ENCODE peak calls at places on chromosome 9, in four cellular contexts. G, T, O and R are unnamed samples.
A peak's percentile ranks its signal among the peaks of the same experiment; 100 is the strongest.

GRCh38 chr9:95101326-95101725 is 216.2 kb downstream of the FANCC start:
- DNase-seq in G (no peak), O (no peak), T (no peak), R (no peak)

GRCh38 chr9:26746357-26747072 is 146.1 kb downstream of the CAAP1 start:
- DNase-seq in O (peak; percentile 61), T (no peak), G (peak; percentile 21), R (no peak)

GRCh38 chr9:4927043-4927471 is 58.0 kb upstream of the JAK2 start:
- DNase-seq in O (no peak), T (no peak), G (no peak), R (no peak)

GRCh38 chr9:6715755-6716643 is 41.8 kb upstream of the KDM4C start:
- DNase-seq in G (peak; percentile 78), O (no peak), T (peak; percentile 80), R (no peak)

GRCh38 chr9:128494108-128494742 is 10.3 kb upstream of the GLE1 start:
- DNase-seq in O (no peak), T (peak; percentile 42), G (peak; percentile 56), R (no peak)

GRCh38 chr9:110058304-110058953 is 149.5 kb downstream of the C9orf152 start:
- DNase-seq in O (peak; percentile 75), G (peak; percentile 53), T (peak; percentile 50), R (peak; percentile 67)

GRCh38 chr9:2493106-2493505 is 128.5 kb upstream of the VLDLR start:
- DNase-seq in T (no peak), G (no peak), O (no peak), R (no peak)

GRCh38 chr9:99660191-99660636 is 161.5 kb upstream of the NR4A3 start:
- DNase-seq in O (no peak), T (no peak), G (peak; percentile 22), R (no peak)

GRCh38 chr9:133188843-133189180 is 20.2 kb downstream of the OBP2B start:
- DNase-seq in O (no peak), G (no peak), T (no peak), R (peak; percentile 67)

GRCh38 chr9:137371966-137372651 is 50.9 kb downstream of the EXD3 start:
- DNase-seq in O (no peak), T (no peak), G (peak; percentile 14), R (no peak)

GRCh38 chr9:120386390-120387131 is 193.4 kb downstream of the CDK5RAP2 start:
- DNase-seq in O (no peak), T (peak; percentile 32), G (peak; percentile 19), R (no peak)

GRCh38 chr9:86185872-86186271 is 73.6 kb downstream of the C9orf153 start:
- DNase-seq in O (no peak), T (no peak), G (no peak), R (no peak)

GRCh38 chr9:115127191-115127817 is 9.3 kb upstream of the TNC start:
- DNase-seq in T (no peak), G (no peak), O (no peak), R (no peak)

GRCh38 chr9:83935276-83935890 is 14.2 kb upstream of the KIF27 start:
- DNase-seq in G (no peak), O (no peak), T (peak; percentile 36), R (no peak)

GRCh38 chr9:133782157-133783130 is 44.3 kb upstream of the SARDH start:
- DNase-seq in T (peak; percentile 80), G (peak; percentile 63), O (peak; percentile 52), R (no peak)

GRCh38 chr9:107587175-107587963 is 97.8 kb upstream of the KLF4 start:
- DNase-seq in T (peak; percentile 91), G (peak; percentile 70), O (no peak), R (no peak)

GRCh38 chr9:4380406-4380805 is 80.5 kb upstream of the GLIS3 start:
- DNase-seq in O (no peak), G (no peak), T (no peak), R (no peak)

GRCh38 chr9:79559501-79560181 is 12.1 kb upstream of the TLE4 start:
- DNase-seq in T (no peak), O (no peak), G (no peak), R (no peak)

GRCh38 chr9:126508171-126508591 is 105.5 kb upstream of the LMX1B start:
- DNase-seq in O (no peak), G (no peak), T (no peak), R (no peak)

GRCh38 chr9:34611811-34612787 is at the start of gene RPP25L:
- DNase-seq in O (no peak), G (peak; percentile 92), T (peak; percentile 91), R (no peak)

GRCh38 chr9:129570450-129571297 is 50.2 kb downstream of the C9orf50 start:
- DNase-seq in T (peak; percentile 71), O (no peak), G (peak; percentile 60), R (no peak)

GRCh38 chr9:82133973-82134372 is 145.4 kb downstream of the SPATA31D1 start:
- DNase-seq in O (no peak), T (no peak), G (no peak), R (no peak)

GRCh38 chr9:96626912-96627311 is 7.3 kb upstream of the CDC14B start:
- DNase-seq in T (no peak), G (no peak), O (no peak), R (no peak)

GRCh38 chr9:19375536-19375935 is 4.5 kb downstream of the RPS6 start:
- DNase-seq in O (no peak), T (no peak), G (no peak), R (no peak)

GRCh38 chr9:97903168-97903567 is 19.1 kb downstream of the TRMO start:
- DNase-seq in G (no peak), T (no peak), O (no peak), R (no peak)

GRCh38 chr9:96398582-96399334 is 15.2 kb upstream of the SLC35D2 start:
- DNase-seq in G (no peak), T (peak; percentile 21), O (no peak), R (no peak)

GRCh38 chr9:88706193-88707112 is 171.5 kb downstream of the NXNL2 start:
- DNase-seq in O (no peak), T (no peak), G (peak; percentile 30), R (no peak)

GRCh38 chr9:121809356-121810050 is 158.1 kb downstream of the DAB2IP start:
- DNase-seq in G (no peak), O (no peak), T (no peak), R (no peak)

GRCh38 chr9:97761066-97761598 is 64.0 kb upstream of the XPA start:
- DNase-seq in T (no peak), G (no peak), O (no peak), R (no peak)

GRCh38 chr9:120668399-120668798 is 45.9 kb downstream of the MEGF9 start:
- DNase-seq in O (no peak), G (no peak), T (no peak), R (no peak)

GRCh38 chr9:115022760-115023434 is 92.5 kb upstream of the TNFSF8 start:
- DNase-seq in G (no peak), T (no peak), O (no peak), R (no peak)

GRCh38 chr9:4886698-4887097 is 94.0 kb downstream of the RCL1 start:
- DNase-seq in O (no peak), G (peak; percentile 33), T (no peak), R (no peak)

GRCh38 chr9:135644631-135645218 is 5.4 kb upstream of the GLT6D1 start:
- DNase-seq in G (no peak), O (no peak), T (no peak), R (no peak)
- H3K9me3 ChIP-seq in G (peaks cover 36% of the 10 kb centered on the region), O (peaks cover 8% of the 10 kb centered on the region), T (peaks cover 63% of the 10 kb centered on the region), R (peaks cover 2% of the 10 kb centered on the region)

GRCh38 chr9:35681341-35682002 is 7.7 kb downstream of the CA9 start:
- DNase-seq in O (no peak), T (no peak), G (no peak), R (no peak)

GRCh38 chr9:35680331-35681105 is 6.8 kb downstream of the CA9 start:
- DNase-seq in T (peak; percentile 78), G (no peak), O (no peak), R (no peak)

GRCh38 chr9:35679091-35679490 is 5.4 kb downstream of the CA9 start:
- DNase-seq in T (no peak), O (no peak), G (no peak), R (no peak)

GRCh38 chr9:35682083-35682482 is 7.6 kb downstream of the TPM2 start:
- DNase-seq in O (no peak), G (no peak), T (no peak), R (no peak)

DNA sequence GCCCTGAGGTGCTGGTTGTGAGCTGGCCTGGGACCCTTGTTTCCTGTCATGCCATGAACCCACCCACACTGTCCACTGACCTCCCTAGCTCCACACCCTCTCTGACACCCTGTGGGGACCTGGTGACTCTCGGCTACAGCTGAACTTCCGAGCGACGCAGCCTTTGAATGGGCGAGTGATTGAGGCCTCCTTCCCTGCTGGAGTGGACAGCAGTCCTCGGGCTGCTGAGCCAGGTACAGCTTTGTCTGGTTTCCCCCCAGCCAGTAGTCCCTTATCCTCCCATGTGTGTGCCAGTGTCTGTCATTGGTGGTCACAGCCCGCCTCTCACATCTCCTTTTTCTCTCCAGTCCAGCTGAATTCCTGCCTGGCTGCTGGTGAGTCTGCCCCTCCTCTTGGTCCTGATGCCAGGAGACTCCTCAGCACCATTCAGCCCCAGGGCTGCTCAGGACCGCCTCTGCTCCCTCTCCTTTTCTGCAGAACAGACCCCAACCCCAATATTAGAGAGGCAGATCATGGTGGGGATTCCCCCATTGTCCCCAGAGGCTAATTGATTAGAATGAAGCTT is 6.1 kb downstream of the CA9 start:
- DNase-seq in O (no peak), G (no peak), T (no peak), R (no peak)
- H3K36me3 ChIP-seq in O (peaks cover 25% of the 10 kb centered on the region), G (no peaks in the 10 kb centered on the region), T (peaks cover 49% of the 10 kb centered on the region), R (peaks cover 5% of the 10 kb centered on the region)

GRCh38 chr9:101398335-101398929 is at the start of the genes MRPL50 and ZNF189:
- DNase-seq in T (peak; percentile 98), G (peak; percentile 100), O (peak; percentile 92), R (peak; percentile 100)

GRCh38 chr9:101398930-101399640 is 434 bp downstream of the ZNF189 start:
- DNase-seq in T (peak; percentile 31), G (no peak), O (no peak), R (no peak)

GRCh38 chr9:101399641-101399965 is 952 bp downstream of the ZNF189 start:
- DNase-seq in T (no peak), O (no peak), G (no peak), R (no peak)

GRCh38 chr9:101397746-101398334 is 578 bp downstream of the MRPL50 start:
- DNase-seq in T (no peak), G (no peak), O (no peak), R (no peak)

GRCh38 chr9:101400120-101400519 is 1.5 kb downstream of the ZNF189 start:
- DNase-seq in T (no peak), G (no peak), O (no peak), R (no peak)
- H3K9me3 ChIP-seq in T (peaks cover 21% of the 10 kb centered on the region), G (peaks cover 17% of the 10 kb centered on the region), O (no peaks in the 10 kb centered on the region), R (peaks cover 13% of the 10 kb centered on the region)

DNA sequence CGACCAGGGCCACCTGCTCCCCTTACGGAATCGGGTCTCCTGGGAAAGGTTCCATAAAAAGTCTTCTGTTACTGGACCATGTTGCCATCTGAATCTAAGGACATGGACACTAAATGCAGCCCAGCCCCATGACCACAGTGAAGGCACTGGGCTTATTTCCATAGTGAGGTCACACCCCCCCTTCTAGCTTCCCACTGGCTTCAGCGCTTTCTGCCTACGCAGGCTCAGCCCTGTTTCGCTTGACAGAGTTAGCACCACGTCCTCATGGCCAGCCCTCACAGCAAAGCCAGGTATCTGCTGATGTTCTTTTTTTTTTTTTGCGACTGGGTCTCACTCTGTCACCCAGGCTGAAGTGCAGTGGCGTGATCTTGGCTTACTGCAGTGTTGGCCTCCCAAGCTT is 14.1 kb downstream of the UCK1 start:
- DNase-seq in T (no peak), O (no peak), G (no peak), R (no peak)
- H3K36me3 ChIP-seq in T (peaks cover 100% of the 10 kb centered on the region), O (peaks cover 27% of the 10 kb centered on the region), G (peaks cover 17% of the 10 kb centered on the region), R (no peaks in the 10 kb centered on the region)